ENCODE peak calls at places on chromosomes 4 and X, in nine cellular contexts. D is progenitor cell of endocrine pancreas; T is astrocyte of the spinal cord; F is BE2C; C is OCI-LY7; X is choroid plexus epithelial cell; U is cardiac fibroblast; K is CD4-positive, alpha-beta T cell; V is body of pancreas. N is an unnamed sample.
A peak's percentile ranks its signal among the peaks of the same experiment; 100 is the strongest.

GRCh38 chr4:56817840-56818491 is 3.5 kb downstream of the SPINK2 start:
- DNase-seq in D (no peak), T (no peak), F (no peak), C (no peak), X (no peak), U (no peak), K (no peak), V (no peak), N (no peak)

GRCh38 chr4:130636486-130636885 is 1540.5 kb downstream of the C4orf33 start:
- DNase-seq in D (no peak), T (no peak), F (peak; percentile 51), C (no peak), X (no peak), U (no peak), K (no peak), V (no peak), N (no peak)

GRCh38 chr4:86595426-86595805 is 1.3 kb downstream of the PTPN13 start:
- DNase-seq in D (no peak), T (no peak), F (peak; percentile 15), C (no peak), X (no peak), U (peak; percentile 12), K (no peak), V (no peak), N (no peak)

GRCh38 chr4:101439926-101440325 is 92.6 kb upstream of the PPP3CA start:
- DNase-seq in D (no peak), T (peak; percentile 11), F (no peak), C (no peak), X (no peak), U (peak; percentile 17), K (no peak), V (no peak), N (no peak)

GRCh38 chrX:126836195-126836594 is 16.7 kb downstream of the PRR32 start:
- DNase-seq in D (no peak), T (no peak), F (no peak), C (no peak), X (peak; percentile 0), U (no peak), K (no peak), V (no peak), N (no peak)

GRCh38 chr4:141730805-141731204 is 94.4 kb downstream of the IL15 start:
- DNase-seq in D (no peak), T (peak; percentile 5), F (no peak), C (no peak), X (peak; percentile 40), U (no peak), K (no peak), V (no peak), N (no peak)

GRCh38 chr4:158534727-158535126 is 13.0 kb downstream of the RXFP1 start:
- DNase-seq in D (no peak), T (no peak), F (no peak), C (no peak), X (no peak), U (no peak), K (no peak), V (no peak), N (no peak)

GRCh38 chr4:185322805-185323204 is 72.9 kb downstream of the LRP2BP start:
- DNase-seq in D (no peak), T (no peak), F (no peak), C (no peak), X (no peak), U (no peak), K (no peak), V (no peak), N (no peak)

GRCh38 chr4:108113229-108113628 is 55.5 kb downstream of the LEF1 start:
- DNase-seq in D (no peak), T (no peak), F (no peak), C (no peak), X (no peak), U (no peak), K (peak; percentile 67), V (no peak), N (no peak)

GRCh38 chr4:141058739-141059507 is 74.3 kb downstream of the RNF150 start:
- DNase-seq in D (no peak), T (peak; percentile 69), F (no peak), C (no peak), X (peak; percentile 76), U (peak; percentile 7), K (no peak), V (no peak), N (no peak)

GRCh38 chr4:121189811-121190210 is 25.7 kb upstream of the TNIP3 start:
- DNase-seq in D (no peak), T (no peak), F (no peak), C (peak; percentile 17), X (peak; percentile 28), U (no peak), K (peak; percentile 26), V (no peak), N (no peak)

GRCh38 chrX:17812763-17813162 is 48.3 kb downstream of the RAI2 start:
- DNase-seq in D (no peak), T (no peak), F (peak; percentile 13), C (peak; percentile 1), X (peak; percentile 35), U (no peak), K (no peak), V (no peak), N (no peak)
- TF ChIP-seq CTCF in D (peak; percentile 65), T (peak; percentile 57), F (peak; percentile 80), C (peak; percentile 50), X (peak; percentile 63), U (peak; percentile 63), K (no peak), V (peak; percentile 41), N (no peak)

GRCh38 chr4:83261307-83261706 is 23.3 kb downstream of the COQ2 start:
- DNase-seq in D (no peak), T (no peak), F (no peak), C (no peak), X (no peak), U (no peak), K (no peak), V (peak; percentile 66), N (no peak)

GRCh38 chr4:83258463-83258862 is 26.1 kb downstream of the COQ2 start:
- DNase-seq in D (no peak), T (no peak), F (no peak), C (no peak), X (no peak), U (no peak), K (no peak), V (no peak), N (no peak)

GRCh38 chr4:83255584-83255983 is 29.0 kb downstream of the COQ2 start:
- DNase-seq in D (no peak), T (peak; percentile 67), F (no peak), C (no peak), X (peak; percentile 89), U (peak; percentile 88), K (no peak), V (no peak), N (no peak)

GRCh38 chr4:83259586-83259985 is 25.0 kb downstream of the COQ2 start:
- DNase-seq in D (no peak), T (no peak), F (no peak), C (no peak), X (no peak), U (no peak), K (no peak), V (no peak), N (no peak)

GRCh38 chr4:83257811-83258210 is 26.8 kb downstream of the COQ2 start:
- DNase-seq in D (no peak), T (no peak), F (no peak), C (no peak), X (no peak), U (no peak), K (no peak), V (no peak), N (no peak)
- TF ChIP-seq CTCF in D (no peak), T (no peak), F (no peak), C (no peak), X (no peak), U (no peak), K (no peak), V (no peak), N (no peak)

DNA sequence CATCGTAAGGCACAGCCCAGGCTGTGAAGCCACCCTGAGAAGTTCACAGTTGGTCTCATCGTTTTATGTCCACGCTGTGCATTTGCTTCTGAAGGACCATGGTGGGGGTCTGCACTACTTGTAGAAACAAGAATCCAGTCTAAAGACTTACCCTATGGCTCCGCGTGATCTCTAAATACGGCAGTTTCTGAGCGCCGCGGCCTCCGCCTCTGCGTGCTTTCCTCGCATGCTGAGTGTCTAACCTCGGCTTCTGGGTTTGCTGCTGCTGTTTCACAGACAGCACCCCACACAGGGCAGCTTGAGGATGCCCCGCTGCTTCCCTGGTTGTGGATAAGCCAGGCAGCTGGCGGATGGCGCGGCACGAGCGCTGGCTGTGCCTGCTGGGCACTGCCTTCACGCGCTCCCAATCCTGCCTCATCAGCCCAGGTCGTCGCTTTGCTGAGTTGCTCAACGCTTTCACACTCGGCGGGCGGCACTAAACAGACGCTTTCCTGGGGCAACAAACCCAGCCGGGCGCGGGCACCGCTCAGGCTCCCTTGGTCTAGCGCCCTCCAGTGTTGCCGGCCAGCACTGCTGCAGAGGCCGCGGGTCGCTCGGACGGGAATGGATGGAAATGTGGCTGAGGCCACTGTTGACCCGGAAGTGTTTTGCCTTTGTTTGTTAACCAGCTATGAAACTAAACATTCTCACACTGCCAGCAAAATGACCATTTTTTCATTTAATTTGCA is 39.2 kb downstream of the FGFRL1 start:
- DNase-seq in D (no peak), T (no peak), F (no peak), C (no peak), X (no peak), U (peak; percentile 38), K (no peak), V (peak; percentile 8), N (peak; percentile 11)
- TF ChIP-seq CTCF in D (peak; percentile 44), T (peak; percentile 54), F (peak; percentile 24), C (peak; percentile 29), X (peak; percentile 51), U (peak; percentile 49), K (no peak), V (no peak), N (no peak)

GRCh38 chr4:73866236-73866635 is 3.0 kb upstream of the CXCL1 start:
- DNase-seq in D (no peak), T (no peak), F (no peak), C (no peak), X (peak; percentile 35), U (no peak), K (no peak), V (no peak), N (no peak)

GRCh38 chr4:73864973-73865372 is 4.2 kb upstream of the CXCL1 start:
- DNase-seq in D (no peak), T (no peak), F (no peak), C (no peak), X (no peak), U (peak; percentile 55), K (no peak), V (no peak), N (no peak)

GRCh38 chr4:73862357-73862756 is 6.8 kb upstream of the CXCL1 start:
- DNase-seq in D (no peak), T (peak; percentile 42), F (no peak), C (no peak), X (no peak), U (no peak), K (no peak), V (no peak), N (no peak)

GRCh38 chr4:73865697-73866096 is 3.5 kb upstream of the CXCL1 start:
- DNase-seq in D (no peak), T (no peak), F (no peak), C (no peak), X (no peak), U (no peak), K (no peak), V (no peak), N (no peak)

DNA sequence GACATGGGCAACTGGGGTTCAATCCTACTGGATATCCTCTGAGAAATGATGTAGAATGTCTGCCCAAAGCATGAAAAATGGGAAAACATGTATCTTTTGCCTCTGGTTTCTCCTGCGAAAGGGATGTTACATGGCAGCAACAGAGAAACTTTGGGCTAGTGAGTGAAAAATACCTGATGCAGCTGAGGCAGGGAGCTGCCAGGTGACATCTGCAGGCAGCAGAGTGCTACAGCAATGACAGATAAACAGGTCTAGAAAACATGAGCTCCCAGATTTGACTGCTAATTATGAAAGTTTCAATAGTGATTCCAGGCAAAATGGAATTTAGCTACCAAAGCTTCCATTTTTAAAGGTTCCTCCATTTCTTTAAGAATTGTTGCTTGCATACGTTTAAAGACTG is 4.8 kb upstream of the CXCL1 start:
- DNase-seq in D (no peak), T (peak; percentile 19), F (no peak), C (peak; percentile 3), X (peak; percentile 68), U (no peak), K (no peak), V (peak; percentile 49), N (no peak)
- TF ChIP-seq CTCF in D (peak; percentile 67), T (peak; percentile 48), F (peak; percentile 22), C (peak; percentile 56), X (peak; percentile 74), U (peak; percentile 44), K (no peak), V (peak; percentile 60), N (no peak)

N was measured in activated B cell treated with CpG ODN at 0.5 μM for 24 hours.